ENCODE peak calls at places on chromosomes 11 and 22, in nine cellular contexts. One of them, this sample, is unnamed.

GRCh38 chr22:33519140-33519973 is 400.9 kb downstream of the LARGE1 start:
- DNase-seq in erythroblast: peak
- DNase-seq in astrocyte of the spinal cord: peak
- DNase-seq in activated CD4-positive, CD25-positive, alpha-beta regulatory T cell: no peak
- DNase-seq in NCI-H1105: peak
- DNase-seq in HFF-Myc: peak
- DNase-seq in glomerular endothelial cell: no peak
- DNase-seq in glutamatergic neuron: peak
- DNase-seq in endothelial cell of umbilical vein: no peak
- DNase-seq in this sample: peak

GRCh38 chr11:7019500-7020182 is 505 bp downstream of the ZNF214 start:
- DNase-seq in HFF-Myc: no peak
- DNase-seq in glomerular endothelial cell: no peak
- DNase-seq in endothelial cell of umbilical vein: no peak
- DNase-seq in astrocyte of the spinal cord: peak
- DNase-seq in erythroblast: no peak
- DNase-seq in activated CD4-positive, CD25-positive, alpha-beta regulatory T cell: no peak
- DNase-seq in NCI-H1105: no peak
- DNase-seq in glutamatergic neuron: peak
- DNase-seq in this sample: no peak

GRCh38 chr11:2325719-2326118 is 23.9 kb downstream of the TSPAN32 start:
- DNase-seq in erythroblast: no peak
- DNase-seq in NCI-H1105: no peak
- DNase-seq in endothelial cell of umbilical vein: no peak
- DNase-seq in glutamatergic neuron: no peak
- DNase-seq in HFF-Myc: no peak
- DNase-seq in astrocyte of the spinal cord: no peak
- DNase-seq in activated CD4-positive, CD25-positive, alpha-beta regulatory T cell: no peak
- DNase-seq in glomerular endothelial cell: no peak
- DNase-seq in this sample: no peak

GRCh38 chr22:24760708-24761306 is 13.7 kb downstream of the PIWIL3 start:
- DNase-seq in endothelial cell of umbilical vein: peak
- DNase-seq in NCI-H1105: no peak
- DNase-seq in HFF-Myc: no peak
- DNase-seq in glomerular endothelial cell: no peak
- DNase-seq in glutamatergic neuron: no peak
- DNase-seq in erythroblast: no peak
- DNase-seq in activated CD4-positive, CD25-positive, alpha-beta regulatory T cell: no peak
- DNase-seq in astrocyte of the spinal cord: no peak
- DNase-seq in this sample: no peak

GRCh38 chr22:50014655-50015401 is 2.3 kb upstream of the IL17REL start:
- DNase-seq in glomerular endothelial cell: no peak
- DNase-seq in NCI-H1105: no peak
- DNase-seq in glutamatergic neuron: no peak
- DNase-seq in activated CD4-positive, CD25-positive, alpha-beta regulatory T cell: no peak
- DNase-seq in endothelial cell of umbilical vein: no peak
- DNase-seq in HFF-Myc: no peak
- DNase-seq in astrocyte of the spinal cord: no peak
- DNase-seq in erythroblast: no peak
- DNase-seq in this sample: no peak

GRCh38 chr11:130118636-130119387 is 40.8 kb upstream of the ST14 start:
- DNase-seq in HFF-Myc: no peak
- DNase-seq in erythroblast: no peak
- DNase-seq in activated CD4-positive, CD25-positive, alpha-beta regulatory T cell: no peak
- DNase-seq in NCI-H1105: no peak
- DNase-seq in glutamatergic neuron: no peak
- DNase-seq in endothelial cell of umbilical vein: no peak
- DNase-seq in glomerular endothelial cell: no peak
- DNase-seq in astrocyte of the spinal cord: no peak
- DNase-seq in this sample: no peak

GRCh38 chr11:123438191-123438627 is 8.1 kb downstream of the GRAMD1B start:
- DNase-seq in HFF-Myc: no peak
- DNase-seq in glutamatergic neuron: no peak
- DNase-seq in NCI-H1105: no peak
- DNase-seq in glomerular endothelial cell: no peak
- DNase-seq in activated CD4-positive, CD25-positive, alpha-beta regulatory T cell: no peak
- DNase-seq in endothelial cell of umbilical vein: no peak
- DNase-seq in astrocyte of the spinal cord: no peak
- DNase-seq in erythroblast: no peak
- DNase-seq in this sample: no peak

GRCh38 chr11:63558459-63559157 is 4.6 kb downstream of the PLAAT2 start:
- DNase-seq in erythroblast: no peak
- DNase-seq in glutamatergic neuron: no peak
- DNase-seq in endothelial cell of umbilical vein: no peak
- DNase-seq in astrocyte of the spinal cord: no peak
- DNase-seq in activated CD4-positive, CD25-positive, alpha-beta regulatory T cell: no peak
- DNase-seq in glomerular endothelial cell: no peak
- DNase-seq in HFF-Myc: no peak
- DNase-seq in NCI-H1105: no peak
- DNase-seq in this sample: no peak

GRCh38 chr11:63508009-63508408 is 2.1 kb downstream of the LGALS12 start:
- DNase-seq in astrocyte of the spinal cord: no peak
- DNase-seq in glomerular endothelial cell: no peak
- DNase-seq in glutamatergic neuron: peak
- DNase-seq in NCI-H1105: no peak
- DNase-seq in endothelial cell of umbilical vein: no peak
- DNase-seq in activated CD4-positive, CD25-positive, alpha-beta regulatory T cell: no peak
- DNase-seq in erythroblast: peak
- DNase-seq in HFF-Myc: no peak
- DNase-seq in this sample: no peak

GRCh38 chr22:21868651-21869050 is 1.2 kb upstream of the MAPK1 start:
- DNase-seq in glomerular endothelial cell: no peak
- DNase-seq in endothelial cell of umbilical vein: no peak
- DNase-seq in erythroblast: no peak
- DNase-seq in activated CD4-positive, CD25-positive, alpha-beta regulatory T cell: no peak
- DNase-seq in astrocyte of the spinal cord: no peak
- DNase-seq in HFF-Myc: no peak
- DNase-seq in NCI-H1105: no peak
- DNase-seq in glutamatergic neuron: no peak
- DNase-seq in this sample: no peak

GRCh38 chr11:9905562-9905961 is 241.7 kb downstream of the SWAP70 start:
- DNase-seq in glutamatergic neuron: no peak
- DNase-seq in NCI-H1105: no peak
- DNase-seq in erythroblast: no peak
- DNase-seq in HFF-Myc: no peak
- DNase-seq in astrocyte of the spinal cord: no peak
- DNase-seq in endothelial cell of umbilical vein: no peak
- DNase-seq in activated CD4-positive, CD25-positive, alpha-beta regulatory T cell: no peak
- DNase-seq in glomerular endothelial cell: no peak
- DNase-seq in this sample: no peak

GRCh38 chr11:41947392-41947791 is 487.9 kb upstream of the LRRC4C start:
- DNase-seq in astrocyte of the spinal cord: no peak
- DNase-seq in HFF-Myc: no peak
- DNase-seq in glutamatergic neuron: no peak
- DNase-seq in NCI-H1105: no peak
- DNase-seq in erythroblast: no peak
- DNase-seq in endothelial cell of umbilical vein: no peak
- DNase-seq in glomerular endothelial cell: no peak
- DNase-seq in activated CD4-positive, CD25-positive, alpha-beta regulatory T cell: no peak
- DNase-seq in this sample: no peak

GRCh38 chr11:12184696-12185095 is 74.3 kb downstream of the MICAL2 start:
- DNase-seq in NCI-H1105: no peak
- DNase-seq in HFF-Myc: no peak
- DNase-seq in activated CD4-positive, CD25-positive, alpha-beta regulatory T cell: no peak
- DNase-seq in endothelial cell of umbilical vein: no peak
- DNase-seq in astrocyte of the spinal cord: peak
- DNase-seq in erythroblast: no peak
- DNase-seq in glutamatergic neuron: no peak
- DNase-seq in glomerular endothelial cell: no peak
- DNase-seq in this sample: no peak

GRCh38 chr11:95081412-95081811 is 8.2 kb upstream of the ENDOD1 start:
- DNase-seq in HFF-Myc: no peak
- DNase-seq in glutamatergic neuron: no peak
- DNase-seq in endothelial cell of umbilical vein: peak
- DNase-seq in astrocyte of the spinal cord: peak
- DNase-seq in erythroblast: no peak
- DNase-seq in activated CD4-positive, CD25-positive, alpha-beta regulatory T cell: no peak
- DNase-seq in glomerular endothelial cell: no peak
- DNase-seq in NCI-H1105: no peak
- DNase-seq in this sample: no peak

GRCh38 chr11:95076416-95076815 is 9.7 kb downstream of the SRSF8 start:
- DNase-seq in endothelial cell of umbilical vein: peak
- DNase-seq in glutamatergic neuron: no peak
- DNase-seq in activated CD4-positive, CD25-positive, alpha-beta regulatory T cell: no peak
- DNase-seq in astrocyte of the spinal cord: peak
- DNase-seq in HFF-Myc: no peak
- DNase-seq in glomerular endothelial cell: no peak
- DNase-seq in NCI-H1105: no peak
- DNase-seq in erythroblast: no peak
- DNase-seq in this sample: no peak

GRCh38 chr11:1640076-1640946 is 10.7 kb downstream of the KRTAP5-5 start:
- DNase-seq in HFF-Myc: no peak
- DNase-seq in erythroblast: peak
- DNase-seq in astrocyte of the spinal cord: no peak
- DNase-seq in activated CD4-positive, CD25-positive, alpha-beta regulatory T cell: peak
- DNase-seq in endothelial cell of umbilical vein: no peak
- DNase-seq in NCI-H1105: peak
- DNase-seq in glutamatergic neuron: peak
- DNase-seq in glomerular endothelial cell: no peak
- DNase-seq in this sample: no peak

GRCh38 chr22:39718206-39718605 is 147.7 kb downstream of the CACNA1I start:
- DNase-seq in NCI-H1105: no peak
- DNase-seq in astrocyte of the spinal cord: no peak
- DNase-seq in glomerular endothelial cell: no peak
- DNase-seq in glutamatergic neuron: no peak
- DNase-seq in activated CD4-positive, CD25-positive, alpha-beta regulatory T cell: no peak
- DNase-seq in endothelial cell of umbilical vein: no peak
- DNase-seq in erythroblast: peak
- DNase-seq in HFF-Myc: no peak
- DNase-seq in this sample: no peak

GRCh38 chr22:42895087-42895486 is 38.0 kb upstream of the ARFGAP3 start:
- DNase-seq in glomerular endothelial cell: no peak
- DNase-seq in erythroblast: no peak
- DNase-seq in endothelial cell of umbilical vein: no peak
- DNase-seq in HFF-Myc: no peak
- DNase-seq in NCI-H1105: no peak
- DNase-seq in astrocyte of the spinal cord: no peak
- DNase-seq in activated CD4-positive, CD25-positive, alpha-beta regulatory T cell: no peak
- DNase-seq in glutamatergic neuron: no peak
- DNase-seq in this sample: no peak

GRCh38 chr11:97224396-97224795 is 834.6 kb downstream of the JRKL start:
- DNase-seq in astrocyte of the spinal cord: no peak
- DNase-seq in glutamatergic neuron: no peak
- DNase-seq in NCI-H1105: no peak
- DNase-seq in glomerular endothelial cell: no peak
- DNase-seq in activated CD4-positive, CD25-positive, alpha-beta regulatory T cell: no peak
- DNase-seq in HFF-Myc: no peak
- DNase-seq in endothelial cell of umbilical vein: no peak
- DNase-seq in erythroblast: no peak
- DNase-seq in this sample: no peak

GRCh38 chr11:19853016-19853415 is 140.4 kb downstream of the NAV2 start:
- DNase-seq in erythroblast: no peak
- DNase-seq in glomerular endothelial cell: no peak
- DNase-seq in endothelial cell of umbilical vein: no peak
- DNase-seq in astrocyte of the spinal cord: no peak
- DNase-seq in NCI-H1105: no peak
- DNase-seq in HFF-Myc: no peak
- DNase-seq in glutamatergic neuron: no peak
- DNase-seq in activated CD4-positive, CD25-positive, alpha-beta regulatory T cell: no peak
- DNase-seq in this sample: no peak

GRCh38 chr11:72040497-72041363 is 39.6 kb downstream of the NUMA1 start:
- DNase-seq in NCI-H1105: peak
- DNase-seq in erythroblast: peak
- DNase-seq in glomerular endothelial cell: peak
- DNase-seq in astrocyte of the spinal cord: peak
- DNase-seq in HFF-Myc: peak
- DNase-seq in activated CD4-positive, CD25-positive, alpha-beta regulatory T cell: peak
- DNase-seq in glutamatergic neuron: peak
- DNase-seq in endothelial cell of umbilical vein: peak
- DNase-seq in this sample: peak